ENCODE peak calls at places on chromosome 20, in ten cellular contexts. Y is caudate nucleus; K is Calu3; W is cardiac muscle cell; C is activated T-cell treated with anti-CD3 and anti-CD28 coated beads for 4 hours; Z is NCI-H1930; R is activated CD4-positive, alpha-beta T cell treated with anti-CD3 and anti-CD28 coated beads, Interleukin-2, amount 50 U/mL, for 1 hour; T is left cardiac atrium; X is RPMI7951; F is trophoblast cell. B is an unnamed sample.

GRCh38 chr20:62183426-62184142 is 756 bp downstream of the MTG2 start:
- DNase-seq in K (no peak), X (no peak), Z (no peak), T (no peak), R (no peak), W (peak), F (no peak), C (no peak), Y (no peak), B (no peak)

GRCh38 chr20:18506744-18507143 is 996 bp upstream of the SEC23B start:
- DNase-seq in K (no peak), F (no peak), X (peak), Y (no peak), C (no peak), R (peak), Z (no peak), T (no peak), W (no peak), B (no peak)

GRCh38 chr20:57656252-57656820 is 36.1 kb upstream of the ZBP1 start:
- DNase-seq in C (no peak), X (no peak), R (no peak), W (no peak), Z (no peak), Y (no peak), T (no peak), K (peak), F (no peak), B (no peak)

GRCh38 chr20:20215976-20216727 is 151.8 kb upstream of the INSM1 start:
- DNase-seq in R (no peak), X (no peak), T (peak), Z (peak), C (no peak), Y (no peak), F (no peak), K (no peak), W (no peak), B (peak)

GRCh38 chr20:15032352-15032622 is 694.9 kb upstream of the FLRT3 start:
- DNase-seq in Z (no peak), X (no peak), T (no peak), C (no peak), W (no peak), K (no peak), R (no peak), F (no peak), Y (no peak), B (no peak)

GRCh38 chr20:64166712-64167615 is 2.7 kb downstream of the MYT1 start:
- DNase-seq in W (no peak), Z (no peak), X (no peak), F (no peak), K (no peak), R (no peak), T (no peak), C (no peak), Y (no peak), B (no peak)

GRCh38 chr20:11918280-11918952 is 723 bp downstream of the BTBD3 start:
- DNase-seq in W (no peak), R (no peak), Y (no peak), X (no peak), T (no peak), C (no peak), K (no peak), Z (no peak), F (no peak), B (no peak)

GRCh38 chr20:37968726-37969401 is 64.4 kb downstream of the TTI1 start:
- DNase-seq in R (no peak), F (no peak), T (no peak), W (no peak), K (no peak), C (no peak), Z (no peak), X (peak), Y (no peak), B (no peak)

GRCh38 chr20:5933802-5934436 is 16.4 kb downstream of the TRMT6 start:
- DNase-seq in K (peak), X (peak), Y (no peak), R (no peak), T (no peak), W (peak), C (no peak), F (no peak), Z (peak), B (no peak)

GRCh38 chr20:60528141-60528540 is 569.9 kb downstream of the CDH26 start:
- DNase-seq in W (no peak), C (no peak), T (no peak), Y (no peak), F (no peak), X (no peak), R (no peak), K (no peak), Z (no peak), B (no peak)

GRCh38 chr20:31605902-31606677 is 1.0 kb downstream of the ID1 start:
- DNase-seq in Z (no peak), X (no peak), K (peak), F (no peak), W (peak), R (peak), Y (no peak), C (no peak), T (peak), B (no peak)

GRCh38 chr20:10893331-10893730 is 219.5 kb upstream of the JAG1 start:
- DNase-seq in T (no peak), Z (no peak), Y (no peak), R (no peak), X (no peak), C (no peak), K (no peak), W (no peak), F (no peak), B (no peak)

GRCh38 chr20:13035399-13036173 is 26.8 kb downstream of the SPTLC3 start:
- DNase-seq in T (no peak), C (no peak), Z (no peak), X (no peak), F (no peak), Y (no peak), R (no peak), K (no peak), W (no peak), B (no peak)

GRCh38 chr20:56409521-56409920 is 2.5 kb upstream of the CASS4 start:
- DNase-seq in W (peak), X (no peak), C (no peak), Y (no peak), R (no peak), T (no peak), F (no peak), Z (no peak), K (no peak), B (no peak)

GRCh38 chr20:21503345-21503744 is 10.5 kb downstream of the NKX2-2 start:
- DNase-seq in Z (no peak), X (peak), C (no peak), Y (no peak), F (no peak), T (no peak), W (peak), R (no peak), K (no peak), B (no peak)